ENCODE peak calls at places on chromosome 21, in four cellular contexts. B is heart right ventricle; F is GM23338; N is CD4-positive, CD25-positive, alpha-beta regulatory T cell. S is an unnamed sample.

GRCh38 chr21:17519965-17520364 is 7.1 kb downstream of the CXADR start:
- DNase-seq in B (no peak), F (no peak), N (no peak), S (no peak)

GRCh38 chr21:40002978-40003377 is 135.7 kb downstream of the PCP4 start:
- DNase-seq in B (no peak), F (no peak), N (no peak), S (no peak)

GRCh38 chr21:28671549-28672195 is 321.0 kb downstream of the LTN1 start:
- DNase-seq in B (no peak), F (no peak), N (no peak), S (no peak)

GRCh38 chr21:46050651-46051378 is 47.1 kb upstream of the COL6A2 start:
- DNase-seq in B (no peak), F (no peak), N (no peak), S (no peak)

GRCh38 chr21:45550552-45551210 is 8.4 kb upstream of the SLC19A1 start:
- DNase-seq in B (no peak), F (no peak), N (no peak), S (peak)

GRCh38 chr21:45516671-45517151 is 25.5 kb downstream of the SLC19A1 start:
- DNase-seq in B (no peak), F (no peak), N (no peak), S (peak)

GRCh38 chr21:46023126-46023985 is 41.8 kb downstream of the COL6A1 start:
- DNase-seq in B (no peak), F (no peak), N (no peak), S (no peak)

GRCh38 chr21:31316488-31317169 is 27.4 kb downstream of the TIAM1 start:
- DNase-seq in B (no peak), F (no peak), N (no peak), S (no peak)

GRCh38 chr21:28953247-28953646 is 39.4 kb downstream of the LTN1 start:
- DNase-seq in B (no peak), F (no peak), N (no peak), S (no peak)

GRCh38 chr21:45589686-45590245 is 47.5 kb upstream of the SLC19A1 start:
- DNase-seq in B (no peak), F (peak), N (no peak), S (no peak)

GRCh38 chr21:37220433-37220980 is 46.6 kb downstream of the VPS26C start:
- DNase-seq in B (no peak), F (peak), N (peak), S (peak)

GRCh38 chr21:21163904-21164303 is 165.7 kb downstream of the NCAM2 start:
- DNase-seq in B (peak), F (peak), N (peak), S (peak)

GRCh38 chr21:17693801-17694200 is 81.1 kb upstream of the BTG3 start:
- DNase-seq in B (no peak), F (no peak), N (no peak), S (no peak)

GRCh38 chr21:41074607-41075184 is 93.3 kb upstream of the BACE2 start:
- DNase-seq in B (no peak), F (no peak), N (no peak), S (no peak)

GRCh38 chr21:31395268-31395667 is 51.2 kb upstream of the TIAM1 start:
- DNase-seq in B (no peak), F (no peak), N (no peak), S (no peak)

GRCh38 chr21:14979264-14979663 is 85.5 kb downstream of the NRIP1 start:
- DNase-seq in B (no peak), F (no peak), N (no peak), S (no peak)

GRCh38 chr21:40386301-40386911 is 460.6 kb downstream of the DSCAM start:
- DNase-seq in B (peak), F (peak), N (no peak), S (peak)

GRCh38 chr21:17436626-17437111 is 76.2 kb upstream of the CXADR start:
- DNase-seq in B (no peak), F (peak), N (no peak), S (no peak)

DNA sequence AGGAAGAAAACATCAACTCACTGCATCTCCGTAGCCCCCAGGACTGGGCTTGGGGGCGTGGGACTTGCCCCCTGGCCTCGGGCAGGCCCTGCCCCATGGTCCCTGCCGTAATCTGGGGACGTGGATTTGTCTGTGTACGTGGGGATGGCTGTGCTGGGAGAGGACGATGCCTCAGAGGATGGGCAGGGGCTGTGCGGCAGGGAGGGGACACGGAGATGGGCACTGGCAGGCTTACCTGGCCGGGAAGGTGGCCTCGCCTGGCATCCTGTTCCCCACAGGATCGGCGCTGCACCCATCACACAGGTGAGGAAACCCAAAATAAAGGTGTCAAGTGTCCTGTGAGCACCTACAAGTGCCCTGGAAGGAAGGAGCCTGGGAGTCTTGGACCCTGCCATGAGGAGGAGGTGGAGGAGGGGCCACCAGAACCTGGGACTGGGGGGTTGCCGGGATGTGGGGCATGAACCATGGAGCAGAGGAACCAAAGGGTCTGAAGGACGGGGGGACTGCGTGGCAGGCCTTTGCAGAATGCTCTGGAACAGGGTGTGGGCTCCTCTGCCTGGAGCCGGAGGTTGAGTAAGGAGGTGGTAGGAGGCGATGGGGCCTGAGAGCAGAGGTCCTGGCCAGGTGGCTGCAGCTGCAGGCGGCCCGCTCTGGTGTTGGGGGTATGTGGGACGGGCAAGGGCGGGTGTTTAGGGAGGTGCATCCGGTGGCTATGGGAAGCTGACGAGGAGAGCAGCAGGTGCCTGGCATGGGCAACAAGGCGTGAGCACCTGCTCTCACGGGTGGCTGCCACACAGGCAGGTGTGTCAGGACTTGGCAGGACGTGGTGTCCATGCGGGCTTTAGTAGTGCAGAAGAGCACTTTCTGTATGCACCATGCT is 27.8 kb upstream of the LRRC3 start:
- DNase-seq in B (no peak), F (no peak), N (no peak), S (peak)
- H3K27ac ChIP-seq in B (no peak), F (no peak), N (no peak), S (no peak)

DNA sequence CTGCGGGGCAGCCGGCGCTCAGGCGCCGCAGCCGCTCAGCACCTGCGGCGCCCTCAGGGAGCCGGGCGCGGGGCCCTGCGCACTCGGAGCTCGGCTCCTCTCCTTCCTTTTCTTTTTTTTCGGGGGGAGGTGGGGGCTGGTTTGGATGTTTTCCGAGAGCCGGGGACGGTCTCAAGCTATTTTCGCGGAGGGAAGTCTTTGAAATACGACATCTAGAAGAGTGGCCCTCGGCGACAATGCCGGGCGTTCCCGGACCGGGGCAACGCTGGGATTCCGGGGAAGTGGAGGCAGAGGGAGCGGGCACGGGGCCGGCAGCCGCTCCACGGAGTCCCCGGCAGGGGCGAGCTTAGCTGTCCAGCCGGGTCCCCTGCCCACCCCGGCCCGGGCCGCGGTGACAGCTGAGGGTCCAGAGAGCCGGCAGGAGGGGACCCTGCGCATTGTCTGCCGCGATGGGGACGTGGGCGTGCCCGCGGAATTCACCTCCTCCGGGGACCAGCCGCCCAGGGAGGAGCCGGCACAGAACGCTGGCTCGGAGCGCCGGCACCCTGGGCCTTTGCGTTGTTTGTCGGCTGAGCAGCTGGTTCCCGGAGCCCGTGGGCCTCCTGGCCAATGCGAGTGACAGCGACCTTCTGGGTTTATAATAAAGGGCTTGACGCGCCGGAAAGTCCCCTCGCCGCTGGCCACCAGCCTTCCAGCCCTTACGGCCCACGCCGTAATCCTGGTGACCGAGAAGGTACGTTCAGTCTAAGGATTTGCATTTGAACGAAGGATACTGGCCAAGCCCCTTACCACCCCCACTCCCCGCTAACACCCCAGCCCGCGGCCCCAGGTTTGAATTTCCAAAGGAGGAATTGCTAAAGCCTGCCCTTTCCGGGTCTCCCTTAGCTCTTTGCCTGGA is 582 bp downstream of the SLC37A1 start:
- DNase-seq in B (peak), F (peak), N (peak), S (peak)
- H3K27ac ChIP-seq in B (peak), F (peak), N (peak), S (peak)

GRCh38 chr21:33760641-33761103 is 118.4 kb downstream of the ITSN1 start:
- DNase-seq in B (no peak), F (no peak), N (no peak), S (no peak)

GRCh38 chr21:33762798-33763572 is 120.7 kb downstream of the ITSN1 start:
- DNase-seq in B (no peak), F (no peak), N (no peak), S (no peak)

GRCh38 chr21:33767236-33767635 is 124.9 kb downstream of the ITSN1 start:
- DNase-seq in B (no peak), F (no peak), N (no peak), S (no peak)

GRCh38 chr21:33763573-33763881 is 121.2 kb downstream of the ITSN1 start:
- DNase-seq in B (no peak), F (no peak), N (no peak), S (no peak)

DNA sequence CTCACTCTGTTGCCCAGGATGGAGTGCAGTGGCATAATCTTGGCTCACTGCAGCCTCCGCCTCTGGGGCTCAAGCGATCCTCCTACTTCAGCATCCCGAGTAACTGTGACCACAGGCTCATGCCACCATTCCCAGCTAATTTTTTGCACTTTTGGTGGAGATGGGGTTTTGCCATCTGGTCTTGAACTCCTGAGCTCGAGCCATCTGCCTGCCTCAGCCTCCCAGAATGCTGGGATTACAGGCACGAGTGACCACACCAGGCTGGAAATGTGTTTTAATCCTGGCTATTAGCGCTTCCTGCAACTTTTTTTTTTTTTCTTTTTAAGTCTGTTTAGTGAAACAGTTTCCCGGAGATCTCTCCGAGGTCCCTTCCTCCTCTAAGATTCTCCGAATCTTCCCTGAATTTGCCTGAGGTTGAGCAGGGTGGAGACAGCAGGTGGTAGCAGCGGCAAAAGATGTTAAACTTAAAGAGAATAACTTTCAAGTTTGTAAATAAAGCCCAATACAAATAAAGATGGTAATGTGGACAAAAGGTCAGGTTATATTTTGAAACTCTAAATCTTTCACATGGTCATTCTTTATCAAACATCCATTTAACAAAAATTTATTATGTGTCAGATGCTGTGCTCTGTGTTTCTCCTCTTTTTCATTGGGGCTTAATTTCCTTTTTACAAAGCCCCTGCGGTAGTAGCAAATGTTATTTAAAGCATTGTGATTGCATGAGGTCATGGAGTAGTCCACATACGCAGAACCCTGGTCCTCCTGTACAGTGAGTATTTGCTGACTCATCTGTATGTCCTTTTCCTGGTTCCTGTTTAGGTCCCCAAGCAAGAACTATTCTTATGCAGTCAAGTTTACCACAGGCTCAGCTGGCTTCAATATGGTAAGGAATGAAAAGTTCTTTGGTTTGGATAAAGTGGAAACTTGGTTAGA is 119.1 kb downstream of the ITSN1 start:
- DNase-seq in B (peak), F (no peak), N (no peak), S (peak)
- H3K27ac ChIP-seq in B (peak), F (peak), N (no peak), S (peak)

GRCh38 chr21:34890258-34890723 is 158.8 kb downstream of the RUNX1 start:
- DNase-seq in B (no peak), F (peak), N (no peak), S (no peak)
- H3K27ac ChIP-seq in B (peak), F (no peak), N (peak), S (peak)

GRCh38 chr21:30146558-30147282 is 19.9 kb downstream of the CLDN17 start:
- DNase-seq in B (no peak), F (no peak), N (no peak), S (no peak)
- H3K27ac ChIP-seq in B (no peak), F (no peak), N (no peak), S (no peak)

DNA sequence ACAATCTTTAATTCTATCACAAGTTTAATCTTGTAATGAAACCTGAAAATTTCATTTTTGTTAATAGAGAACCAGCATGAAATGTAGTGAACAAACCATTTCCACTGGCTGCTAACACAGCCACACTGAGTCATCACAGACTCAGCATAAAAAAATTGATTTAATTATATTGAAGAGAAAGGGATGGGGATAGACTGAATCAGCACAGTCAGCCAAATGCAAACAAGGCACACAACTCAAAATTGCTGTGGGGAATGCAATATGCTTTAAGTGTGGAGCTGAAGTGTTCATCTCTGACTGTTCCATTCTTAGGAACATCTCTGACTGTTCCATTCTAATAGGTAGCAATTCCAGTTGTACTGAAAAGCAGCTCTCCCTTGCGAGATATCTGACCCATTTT is 299.8 kb downstream of the MRPL39 start:
- DNase-seq in B (no peak), F (no peak), N (no peak), S (no peak)
- H3K27ac ChIP-seq in B (no peak), F (no peak), N (no peak), S (no peak)

GRCh38 chr21:27648560-27648959 is 681.7 kb upstream of the ADAMTS5 start:
- DNase-seq in B (no peak), F (no peak), N (no peak), S (no peak)

GRCh38 chr21:27646691-27647090 is 679.8 kb upstream of the ADAMTS5 start:
- DNase-seq in B (no peak), F (no peak), N (no peak), S (no peak)

GRCh38 chr21:27647921-27648320 is 681.0 kb upstream of the ADAMTS5 start:
- DNase-seq in B (no peak), F (no peak), N (no peak), S (no peak)

GRCh38 chr21:27649323-27649722 is 682.4 kb upstream of the ADAMTS5 start:
- DNase-seq in B (no peak), F (no peak), N (no peak), S (no peak)

GRCh38 chr21:27647401-27647800 is 680.5 kb upstream of the ADAMTS5 start:
- DNase-seq in B (no peak), F (no peak), N (no peak), S (no peak)
- H3K27ac ChIP-seq in B (no peak), F (no peak), N (no peak), S (no peak)

DNA sequence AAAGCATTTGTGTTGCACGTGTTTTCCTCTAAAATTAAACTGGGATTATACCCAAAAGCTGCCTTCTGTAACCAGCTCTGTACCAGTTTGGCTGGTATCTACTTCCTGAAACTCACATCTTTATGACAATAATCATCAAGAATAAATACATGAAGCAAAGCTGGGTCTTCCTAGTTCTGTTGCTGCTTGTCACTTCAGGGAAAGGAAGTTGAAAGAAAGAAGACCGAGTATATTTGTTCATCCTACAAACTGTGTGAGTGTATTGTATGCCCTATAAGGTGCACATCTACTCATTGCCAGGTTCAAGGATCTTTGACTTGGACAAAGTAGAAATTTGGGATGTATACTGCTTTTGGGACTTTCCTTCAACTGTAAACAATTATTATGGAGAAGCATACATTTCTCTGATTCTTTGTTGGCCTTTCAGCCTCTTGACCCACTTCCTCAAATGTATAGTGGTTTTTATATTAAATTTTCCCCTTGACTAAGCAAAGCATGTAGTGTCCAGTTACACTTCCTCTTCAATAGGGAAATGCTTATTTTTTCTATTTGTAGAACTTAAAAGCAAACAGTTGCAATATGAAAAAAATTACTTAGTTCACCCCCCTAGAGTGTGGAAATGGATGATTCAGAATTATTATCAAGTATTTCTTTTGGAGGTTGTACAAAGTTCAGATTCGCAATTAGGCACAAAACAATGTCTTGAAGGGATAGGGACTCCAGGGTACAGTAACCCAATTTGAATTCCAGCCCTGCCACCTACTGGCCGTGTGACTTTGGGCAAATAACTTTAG is 28.9 kb upstream of the IFNGR2 start:
- DNase-seq in B (peak), F (peak), N (peak), S (peak)
- H3K27ac ChIP-seq in B (no peak), F (no peak), N (no peak), S (peak)

GRCh38 chr21:25369524-25370300 is 237.6 kb downstream of the MRPL39 start:
- DNase-seq in B (no peak), F (no peak), N (no peak), S (no peak)

GRCh38 chr21:25368531-25368930 is 238.8 kb downstream of the MRPL39 start:
- DNase-seq in B (no peak), F (no peak), N (no peak), S (no peak)

GRCh38 chr21:25371831-25372434 is 235.3 kb downstream of the MRPL39 start:
- DNase-seq in B (no peak), F (no peak), N (no peak), S (no peak)

GRCh38 chr21:25373126-25374082 is 233.9 kb downstream of the MRPL39 start:
- DNase-seq in B (no peak), F (peak), N (no peak), S (no peak)

GRCh38 chr21:25370311-25370744 is 237.0 kb downstream of the MRPL39 start:
- DNase-seq in B (no peak), F (no peak), N (no peak), S (no peak)
- H3K27ac ChIP-seq in B (no peak), F (no peak), N (no peak), S (no peak)

S was measured in Peyer's patch.